ENCODE peak calls at places on chromosomes 4 and X, in four cellular contexts. J is WTC11, P is omental fat pad, H is NCI-H1694 treated with DMSO at 0.1 percent for 48 hours. A is an unnamed sample.

GRCh38 chr4:39348371-39349265 is 17.5 kb downstream of the RFC1 start:
- DNase-seq in J (no peak), P (no peak), H (no peak), A (no peak)

GRCh38 chr4:106993846-106994245 is 42.3 kb downstream of the DKK2 start:
- DNase-seq in J (no peak), P (no peak), H (no peak), A (no peak)

GRCh38 chr4:127601029-127601428 is 31.7 kb upstream of the INTU start:
- DNase-seq in J (no peak), P (no peak), H (peak; percentile 20), A (no peak)

GRCh38 chr4:122652379-122652778 is 31.5 kb upstream of the IL21 start:
- DNase-seq in J (peak; percentile 30), P (no peak), H (no peak), A (no peak)

GRCh38 chrX:103783971-103784370 is 7.3 kb downstream of the PLP1 start:
- DNase-seq in J (no peak), P (no peak), H (no peak), A (no peak)

GRCh38 chr4:73817341-73817740 is 19.1 kb upstream of the CXCL6 start:
- DNase-seq in J (no peak), P (no peak), H (no peak), A (no peak)

GRCh38 chrX:48645669-48646068 is 37.9 kb upstream of the WAS start:
- DNase-seq in J (no peak), P (no peak), H (no peak), A (no peak)

GRCh38 chr4:147975902-147976301 is 244.0 kb downstream of the ARHGAP10 start:
- DNase-seq in J (no peak), P (no peak), H (no peak), A (no peak)

GRCh38 chr4:54654753-54655152 is 3.0 kb upstream of the KIT start:
- DNase-seq in J (no peak), P (no peak), H (no peak), A (no peak)

GRCh38 chrX:44431206-44431605 is 87.7 kb upstream of the EFHC2 start:
- DNase-seq in J (no peak), P (no peak), H (no peak), A (no peak)

GRCh38 chrX:38560776-38561125 is 591 bp upstream of the TSPAN7 start:
- DNase-seq in J (no peak), P (no peak), H (no peak), A (no peak)

A was measured in activated naive CD4-positive, alpha-beta T cell.